ENCODE peak calls at places on chromosomes 6 and 20, in eight cellular contexts. N is activated effector memory CD4-positive, alpha-beta T cell treated with anti-CD3 and anti-CD28 coated beads, Interleukin-2, amount 50 U/mL, for 16 hours; P is NCI-H1092 treated with DMSO at 0.1 percent for 48 hours; H is A172; I is left cardiac atrium; Y is dermis blood vessel endothelial cell; D is NCI-H82; X is H54. F is an unnamed sample.

GRCh38 chr6:146814148-146814750 is 215.5 kb downstream of the ADGB start:
- DNase-seq in N (no peak), P (no peak), H (no peak), I (no peak), Y (no peak), D (peak; percentile 71), X (no peak), F (no peak)

GRCh38 chr6:158923801-158924498 is 76.1 kb downstream of the RSPH3 start:
- DNase-seq in N (no peak), P (no peak), H (peak; percentile 25), I (no peak), Y (no peak), D (no peak), X (no peak), F (no peak)

GRCh38 chr6:89999995-90000825 is 105.9 kb downstream of the GJA10 start:
- DNase-seq in N (no peak), P (peak; percentile 20), H (no peak), I (no peak), Y (no peak), D (peak; percentile 32), X (no peak), F (no peak)

GRCh38 chr20:6590891-6591679 is 176.4 kb upstream of the BMP2 start:
- DNase-seq in N (no peak), P (no peak), H (peak; percentile 28), I (no peak), Y (peak; percentile 80), D (no peak), X (no peak), F (peak; percentile 49)

GRCh38 chr6:36698196-36698595 is 570 bp downstream of the RAB44 start:
- DNase-seq in N (peak; percentile 39), P (no peak), H (no peak), I (no peak), Y (no peak), D (no peak), X (no peak), F (no peak)

GRCh38 chr6:44650947-44651346 is 263.4 kb downstream of the CDC5L start:
- DNase-seq in N (no peak), P (no peak), H (peak; percentile 62), I (no peak), Y (no peak), D (no peak), X (peak; percentile 69), F (no peak)

GRCh38 chr20:36720510-36720909 is 25.4 kb downstream of the NDRG3 start:
- DNase-seq in N (peak; percentile 65), P (no peak), H (no peak), I (no peak), Y (no peak), D (no peak), X (no peak), F (no peak)

GRCh38 chr20:33167859-33168258 is at the start of gene BPIFA2:
- DNase-seq in N (no peak), P (no peak), H (no peak), I (no peak), Y (no peak), D (no peak), X (no peak), F (no peak)

GRCh38 chr6:29071831-29072723 is 15.0 kb downstream of the OR2B3 start:
- DNase-seq in N (no peak), P (no peak), H (peak; percentile 28), I (no peak), Y (peak; percentile 48), D (peak; percentile 69), X (peak; percentile 12), F (peak; percentile 47)

GRCh38 chr20:31485450-31486339 is 10.6 kb downstream of the REM1 start:
- DNase-seq in N (no peak), P (no peak), H (no peak), I (peak; percentile 84), Y (peak; percentile 70), D (no peak), X (no peak), F (peak; percentile 92)

GRCh38 chr20:266604-267562 is 9.4 kb downstream of the DEFB132 start:
- DNase-seq in N (peak; percentile 95), P (peak; percentile 83), H (peak; percentile 56), I (peak; percentile 89), Y (peak; percentile 89), D (peak; percentile 94), X (peak; percentile 88), F (peak; percentile 84)

GRCh38 chr6:112571886-112572285 is 224.8 kb downstream of the RFPL4B start:
- DNase-seq in N (no peak), P (no peak), H (no peak), I (no peak), Y (no peak), D (no peak), X (no peak), F (no peak)

GRCh38 chr20:51417745-51418529 is 124.6 kb downstream of the NFATC2 start:
- DNase-seq in N (no peak), P (no peak), H (no peak), I (no peak), Y (peak; percentile 37), D (no peak), X (no peak), F (peak; percentile 18)

GRCh38 chr6:22363166-22363965 is 66.5 kb upstream of the PRL start:
- DNase-seq in N (no peak), P (peak; percentile 90), H (no peak), I (no peak), Y (peak; percentile 3), D (no peak), X (no peak), F (no peak)

GRCh38 chr6:124389127-124389526 is 573.1 kb upstream of the RNF217 start:
- DNase-seq in N (no peak), P (no peak), H (no peak), I (no peak), Y (no peak), D (peak; percentile 8), X (no peak), F (no peak)

GRCh38 chr20:38181207-38181693 is 16.2 kb upstream of the TGM2 start:
- DNase-seq in N (peak; percentile 48), P (no peak), H (no peak), I (no peak), Y (no peak), D (no peak), X (no peak), F (no peak)

GRCh38 chr20:48298851-48299484 is 513.7 kb upstream of the SULF2 start:
- DNase-seq in N (no peak), P (peak; percentile 94), H (peak; percentile 93), I (no peak), Y (peak; percentile 96), D (peak; percentile 90), X (peak; percentile 26), F (peak; percentile 97)

GRCh38 chr6:1917628-1918371 is 308.1 kb downstream of the FOXC1 start:
- DNase-seq in N (peak; percentile 67), P (no peak), H (peak; percentile 99), I (no peak), Y (peak; percentile 87), D (no peak), X (peak; percentile 75), F (peak; percentile 86)

GRCh38 chr6:170102038-170102437 is 188.8 kb downstream of the DLL1 start:
- DNase-seq in N (peak; percentile 49), P (no peak), H (no peak), I (no peak), Y (no peak), D (no peak), X (no peak), F (no peak)

GRCh38 chr6:20652691-20653479 is 118.6 kb downstream of the CDKAL1 start:
- DNase-seq in N (no peak), P (no peak), H (no peak), I (no peak), Y (peak; percentile 66), D (no peak), X (no peak), F (peak; percentile 72)

GRCh38 chr20:13644010-13644409 is 5.3 kb upstream of the TASP1 start:
- DNase-seq in N (no peak), P (no peak), H (peak; percentile 30), I (no peak), Y (no peak), D (no peak), X (no peak), F (no peak)

GRCh38 chr20:15396026-15396425 is 1058.6 kb upstream of the FLRT3 start:
- DNase-seq in N (no peak), P (no peak), H (peak; percentile 42), I (no peak), Y (no peak), D (no peak), X (no peak), F (no peak)

GRCh38 chr6:146315321-146316254 is 228.0 kb upstream of the RAB32 start:
- DNase-seq in N (no peak), P (no peak), H (no peak), I (no peak), Y (no peak), D (peak; percentile 43), X (no peak), F (no peak)

GRCh38 chr20:49568491-49569151 is 684 bp upstream of the PTGIS start:
- DNase-seq in N (peak; percentile 45), P (no peak), H (no peak), I (peak; percentile 55), Y (no peak), D (peak; percentile 23), X (no peak), F (no peak)

GRCh38 chr20:5513975-5514516 is 197.3 kb upstream of the PROKR2 start:
- DNase-seq in N (no peak), P (no peak), H (peak; percentile 68), I (no peak), Y (no peak), D (no peak), X (no peak), F (no peak)

GRCh38 chr6:135604035-135604865 is 106.7 kb upstream of the AHI1 start:
- DNase-seq in N (no peak), P (no peak), H (no peak), I (no peak), Y (no peak), D (no peak), X (no peak), F (no peak)

GRCh38 chr6:84466521-84466920 is 239.1 kb upstream of the CEP162 start:
- DNase-seq in N (no peak), P (no peak), H (peak; percentile 73), I (no peak), Y (peak; percentile 71), D (no peak), X (peak; percentile 49), F (peak; percentile 82)

GRCh38 chr20:56572178-56572577 is 39.1 kb downstream of the FAM209B start:
- DNase-seq in N (no peak), P (no peak), H (no peak), I (no peak), Y (no peak), D (no peak), X (no peak), F (no peak)

GRCh38 chr6:140271759-140272377 is 897.4 kb upstream of the CITED2 start:
- DNase-seq in N (no peak), P (peak; percentile 41), H (no peak), I (no peak), Y (peak; percentile 63), D (no peak), X (no peak), F (peak; percentile 69)

GRCh38 chr6:152552616-152553209 is 84.4 kb downstream of the SYNE1 start:
- DNase-seq in N (peak; percentile 64), P (peak; percentile 62), H (peak; percentile 55), I (peak; percentile 66), Y (peak; percentile 91), D (peak; percentile 93), X (peak; percentile 0), F (peak; percentile 90)

GRCh38 chr20:64024141-64024990 is 11.6 kb upstream of the C20orf204 start:
- DNase-seq in N (no peak), P (no peak), H (no peak), I (no peak), Y (no peak), D (no peak), X (no peak), F (no peak)

GRCh38 chr20:39108746-39109145 is 146.6 kb downstream of the DHX35 start:
- DNase-seq in N (no peak), P (no peak), H (peak; percentile 74), I (no peak), Y (peak; percentile 85), D (no peak), X (peak; percentile 45), F (peak; percentile 45)

GRCh38 chr6:111912904-111913303 is 39.7 kb upstream of the FYN start:
- DNase-seq in N (no peak), P (no peak), H (no peak), I (no peak), Y (no peak), D (no peak), X (no peak), F (no peak)

GRCh38 chr6:70413829-70414494 is 654 bp downstream of the FAM135A start:
- DNase-seq in N (no peak), P (peak; percentile 50), H (peak; percentile 4), I (peak; percentile 36), Y (peak; percentile 26), D (peak; percentile 52), X (peak; percentile 5), F (peak; percentile 7)